ENCODE peak calls at places on chromosomes 4 and X, in eight cellular contexts. M, A, L, C, N, B, F and P are unnamed samples.

GRCh38 chrX:84186603-84187358 is 1.2 kb downstream of the RPS6KA6 start:
- DNase-seq in C (no peak), N (no peak), A (no peak), F (no peak), L (no peak), B (no peak), M (no peak), P (no peak)

GRCh38 chr4:183517781-183518180 is 12.9 kb downstream of the ING2 start:
- DNase-seq in L (no peak), B (no peak), M (no peak), F (no peak), C (no peak), A (no peak), N (no peak), P (no peak)

GRCh38 chr4:152193059-152193458 is 342.8 kb downstream of the FBXW7 start:
- DNase-seq in C (no peak), F (no peak), L (no peak), N (no peak), B (no peak), A (no peak), M (no peak), P (no peak)

GRCh38 chrX:38061335-38061734 is 55.0 kb downstream of the SYTL5 start:
- DNase-seq in B (no peak), M (no peak), A (no peak), L (no peak), F (no peak), C (no peak), N (no peak), P (no peak)

GRCh38 chrX:130543603-130544002 is 141.8 kb downstream of the RBMX2 start:
- DNase-seq in B (no peak), M (no peak), F (no peak), C (no peak), L (no peak), A (no peak), N (no peak), P (no peak)

GRCh38 chrX:53481816-53482485 is 47.8 kb upstream of the HSD17B10 start:
- DNase-seq in M (peak), L (peak), N (no peak), A (peak), F (peak), B (peak), C (peak), P (no peak)

GRCh38 chrX:47809065-47809788 is 27.5 kb upstream of the ZNF81 start:
- DNase-seq in A (no peak), B (no peak), M (no peak), N (no peak), C (no peak), L (no peak), F (no peak), P (no peak)

GRCh38 chrX:13688772-13689518 is at the start of gene RAB9A:
- DNase-seq in A (peak), C (peak), L (peak), M (peak), B (peak), F (peak), N (peak), P (peak)

GRCh38 chr4:40718571-40718970 is 31.2 kb upstream of the NSUN7 start:
- DNase-seq in F (no peak), A (no peak), N (no peak), L (peak), C (no peak), M (no peak), B (peak), P (no peak)

GRCh38 chr4:110867251-110867960 is 244.5 kb upstream of the PITX2 start:
- DNase-seq in B (no peak), N (no peak), A (no peak), L (no peak), C (no peak), M (no peak), F (no peak), P (no peak)

GRCh38 chrX:133232331-133232730 is 14.2 kb upstream of the TFDP3 start:
- DNase-seq in M (no peak), B (no peak), C (no peak), A (no peak), L (no peak), N (no peak), F (no peak), P (no peak)

GRCh38 chr4:1767770-1768366 is 25.2 kb upstream of the FGFR3 start:
- DNase-seq in C (peak), L (no peak), M (peak), B (peak), N (no peak), A (no peak), F (peak), P (no peak)

GRCh38 chrX:42102586-42103282 is 179.4 kb upstream of the CASK start:
- DNase-seq in A (no peak), B (no peak), C (no peak), M (no peak), L (no peak), F (no peak), N (no peak), P (no peak)

GRCh38 chr4:111064342-111064993 is 441.6 kb upstream of the PITX2 start:
- DNase-seq in B (no peak), M (no peak), F (no peak), L (no peak), C (no peak), N (no peak), A (no peak), P (no peak)